ENCODE peak calls at places on chromosome 22, in six cellular contexts. P is naive thymus-derived CD4-positive, alpha-beta T cell; F is mammary epithelial cell; Y is right lobe of liver; G is adrenal gland; H is CD4-positive, CD25-positive, alpha-beta regulatory T cell. Q is an unnamed sample. For H3K9me3 and H3K4me1, the result is how much of the 10 kb centered on the place peaks cover.

GRCh38 chr22:42268852-42269406 is 1.5 kb downstream of the TCF20 start:
- DNase-seq in G (no peak), F (no peak), H (no peak), Y (no peak), P (no peak), Q (no peak)

GRCh38 chr22:30408388-30409101 is 11.7 kb downstream of the SEC14L2 start:
- DNase-seq in G (no peak), H (no peak), F (peak), Y (no peak), P (no peak), Q (no peak)

GRCh38 chr22:28882878-28883656 is at the start of gene ZNRF3:
- DNase-seq in G (peak), P (peak), F (peak), H (peak), Y (peak), Q (peak)

GRCh38 chr22:19291218-19291579 is 320 bp downstream of the CLTCL1 start:
- DNase-seq in Y (peak), F (peak), H (peak), P (peak), G (peak), Q (peak)

GRCh38 chr22:39090426-39091064 is 6.5 kb upstream of the APOBEC3H start:
- DNase-seq in G (no peak), H (peak), P (peak), F (peak), Y (no peak), Q (peak)

GRCh38 chr22:31160328-31160978 is 471 bp downstream of the RNF185 start:
- DNase-seq in H (peak), Y (no peak), F (no peak), G (no peak), P (no peak), Q (no peak)

GRCh38 chr22:31911565-31912401 is 32.6 kb upstream of the YWHAH start:
- DNase-seq in Y (no peak), H (no peak), F (no peak), G (no peak), P (no peak), Q (no peak)

GRCh38 chr22:20392983-20393704 is 807 bp upstream of the ZNF74 start:
- DNase-seq in F (no peak), Y (no peak), H (no peak), P (peak), G (no peak), Q (no peak)

GRCh38 chr22:22318723-22319465 is 74.3 kb downstream of the VPREB1 start:
- DNase-seq in G (no peak), F (no peak), H (no peak), P (no peak), Y (no peak), Q (no peak)

GRCh38 chr22:35537252-35537651 is 3.4 kb upstream of the RASD2 start:
- DNase-seq in H (no peak), P (no peak), Y (no peak), G (no peak), F (no peak), Q (no peak)

GRCh38 chr22:35629406-35630234 is 12.5 kb upstream of the MB start:
- DNase-seq in P (peak), F (peak), Y (no peak), G (peak), H (no peak), Q (no peak)

DNA sequence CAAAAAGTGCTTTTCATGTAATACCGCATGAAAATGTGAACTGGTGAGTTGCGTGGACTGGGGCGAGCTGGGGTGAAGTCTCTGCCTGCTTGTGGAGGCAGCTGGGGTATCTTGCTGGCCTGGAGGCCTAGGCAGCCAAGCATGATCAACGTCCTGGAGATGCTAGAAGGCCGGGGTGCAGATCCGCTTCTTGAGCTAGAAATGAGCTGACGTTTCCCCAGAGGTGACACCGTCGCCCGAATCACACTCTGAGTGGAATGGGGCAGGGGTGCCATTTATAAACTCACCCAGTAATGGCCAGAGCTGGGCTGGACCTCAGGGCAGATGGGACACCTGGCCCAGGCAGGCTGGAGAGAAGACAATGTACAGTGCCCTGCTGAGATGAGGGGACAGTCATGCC is 1513.0 kb downstream of the TBC1D22A start:
- DNase-seq in F (no peak), P (no peak), Y (no peak), H (no peak), G (no peak), Q (no peak)
- H3K9me3 ChIP-seq in F (under half), P (under half), Y (under half), H (under half), G (under half), Q (under half)

DNA sequence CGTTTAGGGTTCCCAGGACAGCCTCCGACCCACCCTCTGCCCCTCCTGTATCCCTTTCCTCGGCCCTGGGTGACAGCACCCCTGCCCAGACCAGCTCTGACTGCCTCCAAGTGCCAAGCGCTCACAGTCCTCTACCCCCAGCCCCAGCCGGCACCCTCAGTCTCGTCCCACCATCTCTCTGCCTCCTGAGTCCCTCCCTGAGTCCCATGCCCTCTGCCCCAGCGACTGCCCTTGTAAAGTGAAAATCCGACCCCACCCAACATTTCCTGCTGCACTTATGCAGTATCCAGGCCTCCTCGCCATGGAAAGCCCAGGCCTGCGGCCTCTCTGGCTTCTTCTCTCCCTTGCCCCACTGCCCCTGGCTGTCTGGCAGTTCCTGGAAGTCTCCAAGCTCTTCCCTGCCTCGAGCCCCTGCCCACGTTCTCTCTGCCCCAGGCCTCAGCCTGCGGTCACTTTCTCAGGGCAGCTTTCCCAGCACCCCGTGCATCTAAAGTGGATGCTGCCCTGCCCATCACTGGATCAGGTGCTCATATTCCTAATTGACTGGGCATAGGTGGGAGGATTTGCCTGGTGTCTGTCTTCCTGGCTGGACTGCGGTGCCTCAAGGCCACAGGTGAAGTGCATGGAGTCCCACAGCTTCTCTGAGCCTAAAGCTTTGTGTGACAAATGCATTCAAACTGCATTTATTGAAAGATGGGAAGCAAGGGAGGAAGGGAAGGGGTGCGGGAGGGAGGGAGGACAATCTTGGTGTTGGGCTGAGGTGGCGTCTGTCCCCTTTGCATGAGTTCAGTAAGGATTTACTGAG is 17.7 kb upstream of the IL2RB start:
- DNase-seq in F (no peak), P (no peak), Y (peak), G (no peak), H (no peak), Q (no peak)
- H3K27ac ChIP-seq in F (no peak), P (peak), Y (peak), G (peak), H (peak), Q (peak)

DNA sequence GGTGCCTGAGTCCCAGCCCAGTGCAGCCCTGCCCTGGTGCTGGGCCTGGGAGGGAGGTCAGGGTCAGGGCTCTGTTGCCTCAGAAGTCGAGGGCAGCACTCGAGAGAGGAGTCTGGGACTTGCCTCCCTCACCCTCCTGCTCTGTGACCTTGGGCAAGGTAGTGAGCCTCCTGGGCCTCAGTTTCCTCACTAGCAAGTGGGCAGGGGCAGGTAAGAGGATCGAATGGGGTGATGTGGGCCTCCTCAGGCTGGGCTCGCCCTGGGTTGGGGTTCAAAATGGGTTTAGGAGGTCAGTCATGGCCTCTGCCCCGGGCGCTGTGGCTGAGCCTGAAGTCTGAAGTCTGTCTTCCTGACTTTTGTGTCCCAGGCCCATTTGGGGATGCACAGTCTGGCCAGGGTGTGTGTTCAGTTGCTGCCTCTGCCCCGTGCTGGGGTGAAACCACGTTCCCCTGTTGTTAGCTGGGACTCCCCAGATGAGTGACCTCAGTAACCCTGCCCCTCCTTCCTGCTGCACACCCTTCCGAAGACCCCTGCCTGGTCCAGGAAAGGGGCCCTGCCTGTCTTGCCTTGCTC is 40.9 kb upstream of the CELSR1 start:
- DNase-seq in H (no peak), F (no peak), Y (peak), G (peak), P (no peak), Q (no peak)
- H3K4me1 ChIP-seq in H (under half), F (under half), Y (under half), G (under half), P (under half), Q (under half)

GRCh38 chr22:47219789-47220188 is 457.3 kb downstream of the TBC1D22A start:
- DNase-seq in H (no peak), P (no peak), F (no peak), Y (no peak), G (no peak), Q (no peak)
- H3K9me3 ChIP-seq in H (under half), P (under half), F (under half), Y (under half), G (under half), Q (under half)

GRCh38 chr22:23697031-23697970 is 6.5 kb downstream of the RGL4 start:
- DNase-seq in H (no peak), P (no peak), Y (no peak), F (no peak), G (no peak), Q (no peak)

GRCh38 chr22:23693979-23694680 is 3.3 kb downstream of the RGL4 start:
- DNase-seq in P (no peak), Y (no peak), H (no peak), G (no peak), F (no peak), Q (no peak)

GRCh38 chr22:23695141-23695540 is 4.3 kb downstream of the RGL4 start:
- DNase-seq in Y (peak), P (no peak), G (no peak), H (no peak), F (no peak), Q (no peak)

GRCh38 chr22:23696326-23696851 is 5.6 kb downstream of the RGL4 start:
- DNase-seq in Y (no peak), G (no peak), H (peak), F (no peak), P (peak), Q (peak)

DNA sequence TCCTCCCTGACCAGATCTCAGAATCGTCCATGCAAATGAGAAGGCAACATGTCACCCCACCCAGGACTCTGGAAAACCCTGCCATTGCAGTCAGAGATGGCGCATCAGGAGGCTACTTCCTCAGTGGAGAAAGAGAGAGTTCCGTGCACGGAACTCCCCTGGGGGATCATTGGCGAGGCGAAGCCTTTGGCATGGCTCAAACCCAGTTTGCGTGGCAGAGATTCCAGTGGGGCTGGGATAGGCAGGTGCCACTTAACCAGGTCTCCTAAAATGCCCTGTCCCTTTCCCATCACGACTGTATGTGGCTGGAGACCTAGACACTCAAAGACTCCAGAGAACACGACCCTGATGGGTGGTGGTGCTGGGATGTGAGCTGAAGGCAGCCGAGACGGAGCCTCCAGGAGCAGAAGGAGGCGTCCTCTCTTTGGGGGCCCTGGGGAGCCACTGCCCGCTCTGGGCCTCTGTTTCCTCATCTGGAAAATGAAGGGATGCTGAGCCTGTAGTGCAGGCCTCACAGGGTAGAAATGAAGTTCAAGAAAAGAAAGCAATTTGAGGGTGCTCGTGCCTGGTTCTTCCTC is 5.0 kb downstream of the RGL4 start:
- DNase-seq in P (no peak), G (no peak), F (no peak), H (no peak), Y (no peak), Q (no peak)
- H3K27ac ChIP-seq in P (peak), G (no peak), F (no peak), H (peak), Y (peak), Q (peak)

GRCh38 chr22:27791494-27792241 is 9.9 kb downstream of the MN1 start:
- DNase-seq in P (no peak), F (no peak), Y (no peak), G (no peak), H (no peak), Q (no peak)

GRCh38 chr22:27794244-27794643 is 7.3 kb downstream of the MN1 start:
- DNase-seq in P (no peak), F (no peak), H (no peak), G (no peak), Y (no peak), Q (no peak)

GRCh38 chr22:27795053-27795452 is 6.5 kb downstream of the MN1 start:
- DNase-seq in P (no peak), F (no peak), H (no peak), Y (no peak), G (no peak), Q (no peak)

GRCh38 chr22:27790396-27791216 is 10.9 kb downstream of the MN1 start:
- DNase-seq in H (no peak), P (no peak), Y (no peak), G (no peak), F (no peak), Q (no peak)

GRCh38 chr22:27792452-27793165 is 8.9 kb downstream of the MN1 start:
- DNase-seq in P (no peak), G (no peak), F (no peak), H (no peak), Y (no peak), Q (no peak)
- H3K4me1 ChIP-seq in P (under half), G (under half), F (under half), H (under half), Y (under half), Q (under half)

GRCh38 chr22:48923909-48924475 is 903.7 kb downstream of the BRD1 start:
- DNase-seq in F (no peak), Y (no peak), P (no peak), H (no peak), G (no peak), Q (no peak)
- H3K9me3 ChIP-seq in F (under half), Y (under half), P (under half), H (under half), G (under half), Q (under half)

DNA sequence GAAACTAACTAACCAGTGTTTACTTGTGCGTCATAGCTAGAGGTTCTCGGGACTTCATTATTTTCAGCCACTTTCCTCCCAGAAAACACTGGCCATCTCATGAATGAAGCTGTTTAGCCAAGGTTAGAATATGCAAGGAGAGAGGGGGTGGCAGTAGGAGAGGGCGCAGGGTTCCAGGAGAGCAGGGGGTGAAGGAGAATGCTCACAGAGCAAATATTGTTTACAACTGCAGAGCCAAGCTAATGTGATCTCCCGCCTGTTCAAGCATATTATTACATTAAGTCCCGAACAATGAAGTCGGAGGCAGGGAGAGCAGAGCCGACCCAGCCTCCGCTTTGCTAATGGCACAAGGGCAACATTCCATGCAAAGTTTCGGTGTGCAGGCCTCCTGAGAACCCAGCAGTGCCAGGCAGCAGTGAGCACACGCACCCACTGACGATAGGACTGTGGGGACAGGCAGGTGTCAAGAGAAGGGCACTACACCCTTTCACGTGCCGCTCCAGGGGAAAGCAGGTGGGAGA is 80.1 kb downstream of the MICAL3 start:
- DNase-seq in F (no peak), H (no peak), G (no peak), Y (no peak), P (no peak), Q (no peak)
- H3K27ac ChIP-seq in F (no peak), H (no peak), G (peak), Y (no peak), P (no peak), Q (no peak)

GRCh38 chr22:40594924-40595323 is 41.6 kb downstream of the MRTFA start:
- DNase-seq in F (peak), H (no peak), G (no peak), Y (no peak), P (no peak), Q (no peak)
- H3K4me1 ChIP-seq in F (under half), H (under half), G (under half), Y (under half), P (under half), Q (under half)